ENCODE peak calls at places on chromosome 16, in six cellular contexts. One of them, this sample, is unnamed.

GRCh38 chr16:46859719-46860152 is 24.4 kb upstream of the GPT2 start:
- DNase-seq in AML-193: no peak
- DNase-seq in NCI-H524 treated with DMSO at 0.1 percent for 48 hours: no peak
- DNase-seq in HuH-7.5: no peak
- DNase-seq in hypothalamus: no peak
- DNase-seq in HL-60: no peak
- DNase-seq in this sample: no peak

GRCh38 chr16:12458591-12459400 is 344.9 kb downstream of the CPPED1 start:
- DNase-seq in AML-193: peak
- DNase-seq in NCI-H524 treated with DMSO at 0.1 percent for 48 hours: no peak
- DNase-seq in HuH-7.5: no peak
- DNase-seq in hypothalamus: peak
- DNase-seq in HL-60: peak
- DNase-seq in this sample: peak

GRCh38 chr16:68406458-68407041 is 41.8 kb downstream of the SMPD3 start:
- DNase-seq in AML-193: no peak
- DNase-seq in NCI-H524 treated with DMSO at 0.1 percent for 48 hours: no peak
- DNase-seq in HuH-7.5: no peak
- DNase-seq in hypothalamus: peak
- DNase-seq in HL-60: no peak
- DNase-seq in this sample: no peak

GRCh38 chr16:1940273-1941161 is 2.5 kb downstream of the MSRB1 start:
- DNase-seq in AML-193: no peak
- DNase-seq in NCI-H524 treated with DMSO at 0.1 percent for 48 hours: no peak
- DNase-seq in HuH-7.5: no peak
- DNase-seq in hypothalamus: no peak
- DNase-seq in HL-60: peak
- DNase-seq in this sample: no peak

GRCh38 chr16:82033683-82034300 is 1.3 kb upstream of the HSD17B2 start:
- DNase-seq in AML-193: no peak
- DNase-seq in NCI-H524 treated with DMSO at 0.1 percent for 48 hours: no peak
- DNase-seq in HuH-7.5: no peak
- DNase-seq in hypothalamus: no peak
- DNase-seq in HL-60: no peak
- DNase-seq in this sample: no peak

GRCh38 chr16:29894352-29894751 is 5.0 kb downstream of the SEZ6L2 start:
- DNase-seq in AML-193: no peak
- DNase-seq in NCI-H524 treated with DMSO at 0.1 percent for 48 hours: no peak
- DNase-seq in HuH-7.5: no peak
- DNase-seq in hypothalamus: no peak
- DNase-seq in HL-60: no peak
- DNase-seq in this sample: no peak

GRCh38 chr16:31084584-31085298 is 4.0 kb downstream of the PRSS53 start:
- DNase-seq in AML-193: peak
- DNase-seq in NCI-H524 treated with DMSO at 0.1 percent for 48 hours: no peak
- DNase-seq in HuH-7.5: no peak
- DNase-seq in hypothalamus: no peak
- DNase-seq in HL-60: no peak
- DNase-seq in this sample: no peak

GRCh38 chr16:12347365-12347764 is 370.8 kb downstream of the SNX29 start:
- DNase-seq in AML-193: no peak
- DNase-seq in NCI-H524 treated with DMSO at 0.1 percent for 48 hours: no peak
- DNase-seq in HuH-7.5: no peak
- DNase-seq in hypothalamus: no peak
- DNase-seq in HL-60: no peak
- DNase-seq in this sample: no peak

GRCh38 chr16:58655215-58655596 is 25.6 kb upstream of the CNOT1 start:
- DNase-seq in AML-193: no peak
- DNase-seq in NCI-H524 treated with DMSO at 0.1 percent for 48 hours: no peak
- DNase-seq in HuH-7.5: no peak
- DNase-seq in hypothalamus: no peak
- DNase-seq in HL-60: no peak
- DNase-seq in this sample: no peak

GRCh38 chr16:85313541-85314208 is 201.4 kb upstream of the CIBAR2 start:
- DNase-seq in AML-193: no peak
- DNase-seq in NCI-H524 treated with DMSO at 0.1 percent for 48 hours: no peak
- DNase-seq in HuH-7.5: no peak
- DNase-seq in hypothalamus: peak
- DNase-seq in HL-60: no peak
- DNase-seq in this sample: peak

GRCh38 chr16:57500578-57501111 is 14.4 kb upstream of the DOK4 start:
- DNase-seq in AML-193: no peak
- DNase-seq in NCI-H524 treated with DMSO at 0.1 percent for 48 hours: no peak
- DNase-seq in HuH-7.5: no peak
- DNase-seq in hypothalamus: no peak
- DNase-seq in HL-60: no peak
- DNase-seq in this sample: peak

GRCh38 chr16:75501359-75501758 is 6.1 kb upstream of the CHST6 start:
- DNase-seq in AML-193: no peak
- DNase-seq in NCI-H524 treated with DMSO at 0.1 percent for 48 hours: no peak
- DNase-seq in HuH-7.5: no peak
- DNase-seq in hypothalamus: no peak
- DNase-seq in HL-60: no peak
- DNase-seq in this sample: no peak

GRCh38 chr16:81530814-81531213 is 86.2 kb downstream of the CMIP start:
- DNase-seq in AML-193: no peak
- DNase-seq in NCI-H524 treated with DMSO at 0.1 percent for 48 hours: no peak
- DNase-seq in HuH-7.5: no peak
- DNase-seq in hypothalamus: no peak
- DNase-seq in HL-60: no peak
- DNase-seq in this sample: no peak

GRCh38 chr16:84485255-84486010 is 19.0 kb downstream of the MEAK7 start:
- DNase-seq in AML-193: no peak
- DNase-seq in NCI-H524 treated with DMSO at 0.1 percent for 48 hours: no peak
- DNase-seq in HuH-7.5: no peak
- DNase-seq in hypothalamus: no peak
- DNase-seq in HL-60: no peak
- DNase-seq in this sample: no peak

GRCh38 chr16:78462261-78463208 is 363.1 kb downstream of the WWOX start:
- DNase-seq in AML-193: no peak
- DNase-seq in NCI-H524 treated with DMSO at 0.1 percent for 48 hours: peak
- DNase-seq in HuH-7.5: no peak
- DNase-seq in hypothalamus: no peak
- DNase-seq in HL-60: no peak
- DNase-seq in this sample: no peak

GRCh38 chr16:79042141-79042540 is 558.4 kb downstream of the MAF start:
- DNase-seq in AML-193: no peak
- DNase-seq in NCI-H524 treated with DMSO at 0.1 percent for 48 hours: no peak
- DNase-seq in HuH-7.5: no peak
- DNase-seq in hypothalamus: no peak
- DNase-seq in HL-60: no peak
- DNase-seq in this sample: no peak

GRCh38 chr16:4110065-4110464 is 6.2 kb downstream of the ADCY9 start:
- DNase-seq in AML-193: no peak
- DNase-seq in NCI-H524 treated with DMSO at 0.1 percent for 48 hours: no peak
- DNase-seq in HuH-7.5: no peak
- DNase-seq in hypothalamus: no peak
- DNase-seq in HL-60: no peak
- DNase-seq in this sample: no peak

GRCh38 chr16:10625595-10626357 is 45.4 kb upstream of the EMP2 start:
- DNase-seq in AML-193: no peak
- DNase-seq in NCI-H524 treated with DMSO at 0.1 percent for 48 hours: no peak
- DNase-seq in HuH-7.5: no peak
- DNase-seq in hypothalamus: no peak
- DNase-seq in HL-60: no peak
- DNase-seq in this sample: no peak

GRCh38 chr16:1780677-1781072 is 1.7 kb downstream of the SPSB3 start:
- DNase-seq in AML-193: no peak
- DNase-seq in NCI-H524 treated with DMSO at 0.1 percent for 48 hours: no peak
- DNase-seq in HuH-7.5: no peak
- DNase-seq in hypothalamus: no peak
- DNase-seq in HL-60: no peak
- DNase-seq in this sample: no peak

GRCh38 chr16:11254913-11255736 is 879 bp downstream of the SOCS1 start:
- DNase-seq in AML-193: peak
- DNase-seq in NCI-H524 treated with DMSO at 0.1 percent for 48 hours: no peak
- DNase-seq in HuH-7.5: peak
- DNase-seq in hypothalamus: peak
- DNase-seq in HL-60: no peak
- DNase-seq in this sample: no peak

GRCh38 chr16:76222087-76222486 is 55.1 kb upstream of the CNTNAP4 start:
- DNase-seq in AML-193: no peak
- DNase-seq in NCI-H524 treated with DMSO at 0.1 percent for 48 hours: no peak
- DNase-seq in HuH-7.5: peak
- DNase-seq in hypothalamus: no peak
- DNase-seq in HL-60: no peak
- DNase-seq in this sample: no peak

GRCh38 chr16:89065445-89065795 is 28.2 kb upstream of the ACSF3 start:
- DNase-seq in AML-193: no peak
- DNase-seq in NCI-H524 treated with DMSO at 0.1 percent for 48 hours: no peak
- DNase-seq in HuH-7.5: no peak
- DNase-seq in hypothalamus: no peak
- DNase-seq in HL-60: no peak
- DNase-seq in this sample: no peak

GRCh38 chr16:84487358-84487757 is 17.1 kb downstream of the MEAK7 start:
- DNase-seq in AML-193: no peak
- DNase-seq in NCI-H524 treated with DMSO at 0.1 percent for 48 hours: no peak
- DNase-seq in HuH-7.5: no peak
- DNase-seq in hypothalamus: no peak
- DNase-seq in HL-60: peak
- DNase-seq in this sample: no peak

GRCh38 chr16:28326881-28327610 is 34.7 kb downstream of the SBK1 start:
- DNase-seq in AML-193: peak
- DNase-seq in NCI-H524 treated with DMSO at 0.1 percent for 48 hours: no peak
- DNase-seq in HuH-7.5: peak
- DNase-seq in hypothalamus: peak
- DNase-seq in HL-60: peak
- DNase-seq in this sample: peak

GRCh38 chr16:71895679-71896385 is 501 bp downstream of the IST1 start:
- DNase-seq in AML-193: no peak
- DNase-seq in NCI-H524 treated with DMSO at 0.1 percent for 48 hours: no peak
- DNase-seq in HuH-7.5: peak
- DNase-seq in hypothalamus: peak
- DNase-seq in HL-60: peak
- DNase-seq in this sample: peak

GRCh38 chr16:70685938-70686375 is at the start of gene MTSS2:
- DNase-seq in AML-193: no peak
- DNase-seq in NCI-H524 treated with DMSO at 0.1 percent for 48 hours: peak
- DNase-seq in HuH-7.5: peak
- DNase-seq in hypothalamus: peak
- DNase-seq in HL-60: peak
- DNase-seq in this sample: peak

GRCh38 chr16:88200896-88201185 is 181.9 kb upstream of the ZNF469 start:
- DNase-seq in AML-193: no peak
- DNase-seq in NCI-H524 treated with DMSO at 0.1 percent for 48 hours: no peak
- DNase-seq in HuH-7.5: no peak
- DNase-seq in hypothalamus: no peak
- DNase-seq in HL-60: no peak
- DNase-seq in this sample: no peak

GRCh38 chr16:49534901-49535300 is 161.3 kb downstream of the C16orf78 start:
- DNase-seq in AML-193: no peak
- DNase-seq in NCI-H524 treated with DMSO at 0.1 percent for 48 hours: no peak
- DNase-seq in HuH-7.5: no peak
- DNase-seq in hypothalamus: no peak
- DNase-seq in HL-60: no peak
- DNase-seq in this sample: no peak

GRCh38 chr16:49181812-49182211 is 99.8 kb downstream of the CBLN1 start:
- DNase-seq in AML-193: no peak
- DNase-seq in NCI-H524 treated with DMSO at 0.1 percent for 48 hours: no peak
- DNase-seq in HuH-7.5: no peak
- DNase-seq in hypothalamus: no peak
- DNase-seq in HL-60: no peak
- DNase-seq in this sample: no peak

GRCh38 chr16:27495191-27495590 is 54.5 kb downstream of the GTF3C1 start:
- DNase-seq in AML-193: no peak
- DNase-seq in NCI-H524 treated with DMSO at 0.1 percent for 48 hours: no peak
- DNase-seq in HuH-7.5: no peak
- DNase-seq in hypothalamus: no peak
- DNase-seq in HL-60: no peak
- DNase-seq in this sample: no peak

GRCh38 chr16:88640520-88641247 is 2.3 kb downstream of the IL17C start:
- DNase-seq in AML-193: no peak
- DNase-seq in NCI-H524 treated with DMSO at 0.1 percent for 48 hours: no peak
- DNase-seq in HuH-7.5: no peak
- DNase-seq in hypothalamus: no peak
- DNase-seq in HL-60: no peak
- DNase-seq in this sample: no peak

GRCh38 chr16:35751191-35751941 is 2292.0 kb downstream of the TP53TG3F start:
- DNase-seq in AML-193: no peak
- DNase-seq in NCI-H524 treated with DMSO at 0.1 percent for 48 hours: no peak
- DNase-seq in HuH-7.5: no peak
- DNase-seq in hypothalamus: no peak
- DNase-seq in HL-60: no peak
- DNase-seq in this sample: no peak

This sample was measured in Kasumi-1.